ENCODE peak calls at places on chromosomes 7 and 10, in five cellular contexts. One of them, this sample, is unnamed.

GRCh38 chr7:50497968-50498367 is 47.8 kb upstream of the FIGNL1 start:
- DNase-seq in stomach: no peak
- DNase-seq in GM03348: no peak
- DNase-seq in cardiac muscle cell: no peak
- DNase-seq in stimulated activated CD4-positive, alpha-beta T cell treated with anti-CD3 and anti-CD28 coated beads, Interleukin-1b, Interleukin-23, amount 100 ng/mL, for 24 hours: no peak
- DNase-seq in this sample: no peak

GRCh38 chr10:61835069-61835908 is 66.2 kb upstream of the ARID5B start:
- DNase-seq in stomach: peak
- DNase-seq in GM03348: peak
- DNase-seq in cardiac muscle cell: peak
- DNase-seq in stimulated activated CD4-positive, alpha-beta T cell treated with anti-CD3 and anti-CD28 coated beads, Interleukin-1b, Interleukin-23, amount 100 ng/mL, for 24 hours: no peak
- DNase-seq in this sample: no peak

GRCh38 chr7:1351881-1352625 is 107.2 kb downstream of the MICALL2 start:
- DNase-seq in stomach: no peak
- DNase-seq in GM03348: no peak
- DNase-seq in cardiac muscle cell: no peak
- DNase-seq in stimulated activated CD4-positive, alpha-beta T cell treated with anti-CD3 and anti-CD28 coated beads, Interleukin-1b, Interleukin-23, amount 100 ng/mL, for 24 hours: no peak
- DNase-seq in this sample: no peak

GRCh38 chr10:96700477-96701099 is 19.7 kb downstream of the PIK3AP1 start:
- DNase-seq in stomach: no peak
- DNase-seq in GM03348: no peak
- DNase-seq in cardiac muscle cell: no peak
- DNase-seq in stimulated activated CD4-positive, alpha-beta T cell treated with anti-CD3 and anti-CD28 coated beads, Interleukin-1b, Interleukin-23, amount 100 ng/mL, for 24 hours: no peak
- DNase-seq in this sample: no peak

GRCh38 chr10:16777473-16778370 is 39.5 kb downstream of the RSU1 start:
- DNase-seq in stomach: no peak
- DNase-seq in GM03348: peak
- DNase-seq in cardiac muscle cell: peak
- DNase-seq in stimulated activated CD4-positive, alpha-beta T cell treated with anti-CD3 and anti-CD28 coated beads, Interleukin-1b, Interleukin-23, amount 100 ng/mL, for 24 hours: no peak
- DNase-seq in this sample: no peak

GRCh38 chr10:130074639-130075038 is 36.0 kb downstream of the C10orf143 start:
- DNase-seq in stomach: no peak
- DNase-seq in GM03348: peak
- DNase-seq in cardiac muscle cell: no peak
- DNase-seq in stimulated activated CD4-positive, alpha-beta T cell treated with anti-CD3 and anti-CD28 coated beads, Interleukin-1b, Interleukin-23, amount 100 ng/mL, for 24 hours: no peak
- DNase-seq in this sample: no peak

GRCh38 chr10:63314020-63314419 is 151.8 kb downstream of the JMJD1C start:
- DNase-seq in stomach: no peak
- DNase-seq in GM03348: no peak
- DNase-seq in cardiac muscle cell: no peak
- DNase-seq in stimulated activated CD4-positive, alpha-beta T cell treated with anti-CD3 and anti-CD28 coated beads, Interleukin-1b, Interleukin-23, amount 100 ng/mL, for 24 hours: no peak
- DNase-seq in this sample: no peak

GRCh38 chr7:71679480-71679879 is 547.5 kb downstream of the GALNT17 start:
- DNase-seq in stomach: no peak
- DNase-seq in GM03348: no peak
- DNase-seq in cardiac muscle cell: no peak
- DNase-seq in stimulated activated CD4-positive, alpha-beta T cell treated with anti-CD3 and anti-CD28 coated beads, Interleukin-1b, Interleukin-23, amount 100 ng/mL, for 24 hours: no peak
- DNase-seq in this sample: no peak

GRCh38 chr7:103862302-103863035 is 127.0 kb downstream of the RELN start:
- DNase-seq in stomach: no peak
- DNase-seq in GM03348: no peak
- DNase-seq in cardiac muscle cell: no peak
- DNase-seq in stimulated activated CD4-positive, alpha-beta T cell treated with anti-CD3 and anti-CD28 coated beads, Interleukin-1b, Interleukin-23, amount 100 ng/mL, for 24 hours: no peak
- DNase-seq in this sample: no peak

GRCh38 chr10:70459061-70459770 is 17.7 kb upstream of the NODAL start:
- DNase-seq in stomach: no peak
- DNase-seq in GM03348: no peak
- DNase-seq in cardiac muscle cell: peak
- DNase-seq in stimulated activated CD4-positive, alpha-beta T cell treated with anti-CD3 and anti-CD28 coated beads, Interleukin-1b, Interleukin-23, amount 100 ng/mL, for 24 hours: no peak
- DNase-seq in this sample: no peak

GRCh38 chr10:71623098-71623985 is 96.2 kb downstream of the C10orf105 start:
- DNase-seq in stomach: no peak
- DNase-seq in GM03348: peak
- DNase-seq in cardiac muscle cell: peak
- DNase-seq in stimulated activated CD4-positive, alpha-beta T cell treated with anti-CD3 and anti-CD28 coated beads, Interleukin-1b, Interleukin-23, amount 100 ng/mL, for 24 hours: no peak
- DNase-seq in this sample: no peak

GRCh38 chr7:12786494-12786893 is 99.1 kb downstream of the ARL4A start:
- DNase-seq in stomach: no peak
- DNase-seq in GM03348: no peak
- DNase-seq in cardiac muscle cell: no peak
- DNase-seq in stimulated activated CD4-positive, alpha-beta T cell treated with anti-CD3 and anti-CD28 coated beads, Interleukin-1b, Interleukin-23, amount 100 ng/mL, for 24 hours: no peak
- DNase-seq in this sample: no peak

GRCh38 chr10:86953747-86954680 is 3.4 kb downstream of the MMRN2 start:
- DNase-seq in stomach: no peak
- DNase-seq in GM03348: no peak
- DNase-seq in cardiac muscle cell: peak
- DNase-seq in stimulated activated CD4-positive, alpha-beta T cell treated with anti-CD3 and anti-CD28 coated beads, Interleukin-1b, Interleukin-23, amount 100 ng/mL, for 24 hours: no peak
- DNase-seq in this sample: no peak

GRCh38 chr7:151246161-151247015 is 2.1 kb downstream of the SMARCD3 start:
- DNase-seq in stomach: no peak
- DNase-seq in GM03348: peak
- DNase-seq in cardiac muscle cell: peak
- DNase-seq in stimulated activated CD4-positive, alpha-beta T cell treated with anti-CD3 and anti-CD28 coated beads, Interleukin-1b, Interleukin-23, amount 100 ng/mL, for 24 hours: no peak
- DNase-seq in this sample: no peak

GRCh38 chr7:40298421-40298820 is 163.6 kb downstream of the SUGCT start:
- DNase-seq in stomach: no peak
- DNase-seq in GM03348: peak
- DNase-seq in cardiac muscle cell: no peak
- DNase-seq in stimulated activated CD4-positive, alpha-beta T cell treated with anti-CD3 and anti-CD28 coated beads, Interleukin-1b, Interleukin-23, amount 100 ng/mL, for 24 hours: no peak
- DNase-seq in this sample: no peak

GRCh38 chr7:87435546-87435945 is 39.9 kb downstream of the ABCB4 start:
- DNase-seq in stomach: no peak
- DNase-seq in GM03348: no peak
- DNase-seq in cardiac muscle cell: no peak
- DNase-seq in stimulated activated CD4-positive, alpha-beta T cell treated with anti-CD3 and anti-CD28 coated beads, Interleukin-1b, Interleukin-23, amount 100 ng/mL, for 24 hours: no peak
- DNase-seq in this sample: no peak

GRCh38 chr10:121324678-121325213 is 273.5 kb downstream of the FGFR2 start:
- DNase-seq in stomach: no peak
- DNase-seq in GM03348: no peak
- DNase-seq in cardiac muscle cell: no peak
- DNase-seq in stimulated activated CD4-positive, alpha-beta T cell treated with anti-CD3 and anti-CD28 coated beads, Interleukin-1b, Interleukin-23, amount 100 ng/mL, for 24 hours: no peak
- DNase-seq in this sample: no peak

GRCh38 chr10:92552310-92552709 is 21.6 kb downstream of the IDE start:
- DNase-seq in stomach: no peak
- DNase-seq in GM03348: no peak
- DNase-seq in cardiac muscle cell: no peak
- DNase-seq in stimulated activated CD4-positive, alpha-beta T cell treated with anti-CD3 and anti-CD28 coated beads, Interleukin-1b, Interleukin-23, amount 100 ng/mL, for 24 hours: no peak
- DNase-seq in this sample: no peak

GRCh38 chr10:17025444-17026295 is 103.9 kb downstream of the CUBN start:
- DNase-seq in stomach: no peak
- DNase-seq in GM03348: peak
- DNase-seq in cardiac muscle cell: no peak
- DNase-seq in stimulated activated CD4-positive, alpha-beta T cell treated with anti-CD3 and anti-CD28 coated beads, Interleukin-1b, Interleukin-23, amount 100 ng/mL, for 24 hours: peak
- DNase-seq in this sample: no peak

GRCh38 chr7:154776350-154776749 is 226.6 kb downstream of the PAXIP1 start:
- DNase-seq in stomach: no peak
- DNase-seq in GM03348: no peak
- DNase-seq in cardiac muscle cell: no peak
- DNase-seq in stimulated activated CD4-positive, alpha-beta T cell treated with anti-CD3 and anti-CD28 coated beads, Interleukin-1b, Interleukin-23, amount 100 ng/mL, for 24 hours: no peak
- DNase-seq in this sample: no peak

GRCh38 chr7:142883571-142884284 is 1.8 kb downstream of the TRPV6 start:
- DNase-seq in stomach: no peak
- DNase-seq in GM03348: no peak
- DNase-seq in cardiac muscle cell: no peak
- DNase-seq in stimulated activated CD4-positive, alpha-beta T cell treated with anti-CD3 and anti-CD28 coated beads, Interleukin-1b, Interleukin-23, amount 100 ng/mL, for 24 hours: no peak
- DNase-seq in this sample: no peak

GRCh38 chr7:28957822-28958234 is 302 bp downstream of the TRIL start:
- DNase-seq in stomach: no peak
- DNase-seq in GM03348: peak
- DNase-seq in cardiac muscle cell: peak
- DNase-seq in stimulated activated CD4-positive, alpha-beta T cell treated with anti-CD3 and anti-CD28 coated beads, Interleukin-1b, Interleukin-23, amount 100 ng/mL, for 24 hours: no peak
- DNase-seq in this sample: no peak

GRCh38 chr7:16804674-16805439 is at the start of gene AGR2:
- DNase-seq in stomach: peak
- DNase-seq in GM03348: no peak
- DNase-seq in cardiac muscle cell: no peak
- DNase-seq in stimulated activated CD4-positive, alpha-beta T cell treated with anti-CD3 and anti-CD28 coated beads, Interleukin-1b, Interleukin-23, amount 100 ng/mL, for 24 hours: no peak
- DNase-seq in this sample: no peak

GRCh38 chr7:128263420-128263819 is 22.3 kb downstream of the LEP start:
- DNase-seq in stomach: no peak
- DNase-seq in GM03348: no peak
- DNase-seq in cardiac muscle cell: no peak
- DNase-seq in stimulated activated CD4-positive, alpha-beta T cell treated with anti-CD3 and anti-CD28 coated beads, Interleukin-1b, Interleukin-23, amount 100 ng/mL, for 24 hours: no peak
- DNase-seq in this sample: no peak

GRCh38 chr7:45646996-45647411 is 72.8 kb downstream of the ADCY1 start:
- DNase-seq in stomach: peak
- DNase-seq in GM03348: no peak
- DNase-seq in cardiac muscle cell: peak
- DNase-seq in stimulated activated CD4-positive, alpha-beta T cell treated with anti-CD3 and anti-CD28 coated beads, Interleukin-1b, Interleukin-23, amount 100 ng/mL, for 24 hours: no peak
- DNase-seq in this sample: no peak

GRCh38 chr7:102152672-102153585 is 133.7 kb upstream of the SH2B2 start:
- DNase-seq in stomach: no peak
- DNase-seq in GM03348: no peak
- DNase-seq in cardiac muscle cell: peak
- DNase-seq in stimulated activated CD4-positive, alpha-beta T cell treated with anti-CD3 and anti-CD28 coated beads, Interleukin-1b, Interleukin-23, amount 100 ng/mL, for 24 hours: no peak
- DNase-seq in this sample: no peak

GRCh38 chr7:18087031-18087686 is 59.5 kb upstream of the PRPS1L1 start:
- DNase-seq in stomach: no peak
- DNase-seq in GM03348: no peak
- DNase-seq in cardiac muscle cell: no peak
- DNase-seq in stimulated activated CD4-positive, alpha-beta T cell treated with anti-CD3 and anti-CD28 coated beads, Interleukin-1b, Interleukin-23, amount 100 ng/mL, for 24 hours: no peak
- DNase-seq in this sample: no peak

GRCh38 chr7:135911091-135911490 is 66.1 kb downstream of the MTPN start:
- DNase-seq in stomach: no peak
- DNase-seq in GM03348: no peak
- DNase-seq in cardiac muscle cell: no peak
- DNase-seq in stimulated activated CD4-positive, alpha-beta T cell treated with anti-CD3 and anti-CD28 coated beads, Interleukin-1b, Interleukin-23, amount 100 ng/mL, for 24 hours: no peak
- DNase-seq in this sample: no peak

GRCh38 chr10:90777614-90778013 is 80.2 kb downstream of the HTR7 start:
- DNase-seq in stomach: no peak
- DNase-seq in GM03348: no peak
- DNase-seq in cardiac muscle cell: no peak
- DNase-seq in stimulated activated CD4-positive, alpha-beta T cell treated with anti-CD3 and anti-CD28 coated beads, Interleukin-1b, Interleukin-23, amount 100 ng/mL, for 24 hours: no peak
- DNase-seq in this sample: no peak

GRCh38 chr10:132519382-132520146 is 18.0 kb upstream of the INPP5A start:
- DNase-seq in stomach: no peak
- DNase-seq in GM03348: no peak
- DNase-seq in cardiac muscle cell: no peak
- DNase-seq in stimulated activated CD4-positive, alpha-beta T cell treated with anti-CD3 and anti-CD28 coated beads, Interleukin-1b, Interleukin-23, amount 100 ng/mL, for 24 hours: no peak
- DNase-seq in this sample: no peak

GRCh38 chr10:398954-399353 is 263.7 kb downstream of the ZMYND11 start:
- DNase-seq in stomach: no peak
- DNase-seq in GM03348: no peak
- DNase-seq in cardiac muscle cell: no peak
- DNase-seq in stimulated activated CD4-positive, alpha-beta T cell treated with anti-CD3 and anti-CD28 coated beads, Interleukin-1b, Interleukin-23, amount 100 ng/mL, for 24 hours: no peak
- DNase-seq in this sample: no peak

GRCh38 chr10:102505462-102506115 is 1.8 kb downstream of the SUFU start:
- DNase-seq in stomach: no peak
- DNase-seq in GM03348: no peak
- DNase-seq in cardiac muscle cell: no peak
- DNase-seq in stimulated activated CD4-positive, alpha-beta T cell treated with anti-CD3 and anti-CD28 coated beads, Interleukin-1b, Interleukin-23, amount 100 ng/mL, for 24 hours: no peak
- DNase-seq in this sample: no peak

GRCh38 chr10:2989292-2989947 is 77.9 kb upstream of the PFKP start:
- DNase-seq in stomach: no peak
- DNase-seq in GM03348: no peak
- DNase-seq in cardiac muscle cell: no peak
- DNase-seq in stimulated activated CD4-positive, alpha-beta T cell treated with anti-CD3 and anti-CD28 coated beads, Interleukin-1b, Interleukin-23, amount 100 ng/mL, for 24 hours: no peak
- DNase-seq in this sample: no peak

GRCh38 chr7:94357076-94357475 is 37.6 kb upstream of the COL1A2 start:
- DNase-seq in stomach: no peak
- DNase-seq in GM03348: peak
- DNase-seq in cardiac muscle cell: no peak
- DNase-seq in stimulated activated CD4-positive, alpha-beta T cell treated with anti-CD3 and anti-CD28 coated beads, Interleukin-1b, Interleukin-23, amount 100 ng/mL, for 24 hours: no peak
- DNase-seq in this sample: no peak

This sample was measured in D721Med.